ENCODE peak calls at places on chromosomes 7 and 10, in ten cellular contexts. B, E, P, Y, U, D, Q, K, F and T are unnamed samples.

GRCh38 chr10:125294109-125294508 is 133.7 kb upstream of the CTBP2 start:
- DNase-seq in D (no peak), B (no peak), K (no peak), E (no peak), U (no peak), Y (no peak), Q (no peak), P (no peak), F (no peak), T (no peak)

GRCh38 chr10:36301539-36301938 is 659.4 kb upstream of the FZD8 start:
- DNase-seq in Y (no peak), D (no peak), U (no peak), K (no peak), F (no peak), P (no peak), Q (no peak), B (no peak), E (no peak), T (no peak)

GRCh38 chr10:78543749-78544446 is 510.2 kb downstream of the RPS24 start:
- DNase-seq in D (peak), Y (no peak), U (no peak), P (no peak), E (peak), F (peak), K (peak), B (peak), Q (no peak), T (no peak)

GRCh38 chr10:22475857-22476600 is 130.7 kb downstream of the SPAG6 start:
- DNase-seq in F (peak), K (no peak), D (no peak), Q (peak), B (no peak), P (no peak), E (no peak), U (no peak), Y (no peak), T (no peak)

GRCh38 chr7:17027803-17028163 is 146.0 kb upstream of the AGR3 start:
- DNase-seq in K (no peak), P (no peak), U (no peak), Q (no peak), F (no peak), D (no peak), Y (no peak), B (no peak), E (no peak), T (no peak)

GRCh38 chr10:129078322-129078721 is 388.7 kb upstream of the MGMT start:
- DNase-seq in D (no peak), E (no peak), Q (no peak), F (no peak), P (no peak), K (peak), B (no peak), Y (no peak), U (no peak), T (no peak)

GRCh38 chr10:35563266-35563891 is 41.8 kb upstream of the GJD4 start:
- DNase-seq in E (peak), F (peak), Y (peak), B (peak), U (no peak), P (peak), Q (peak), K (peak), D (no peak), T (peak)

GRCh38 chr7:79425665-79426064 is 27.8 kb downstream of the MAGI2 start:
- DNase-seq in P (no peak), K (no peak), Y (no peak), U (no peak), D (no peak), B (no peak), E (no peak), Q (no peak), F (no peak), T (no peak)

GRCh38 chr7:156438011-156438410 is 202.6 kb upstream of the RNF32 start:
- DNase-seq in K (no peak), U (no peak), P (no peak), E (no peak), Q (no peak), F (no peak), D (no peak), B (no peak), Y (no peak), T (no peak)

GRCh38 chr7:16967174-16967868 is 85.5 kb upstream of the AGR3 start:
- DNase-seq in U (no peak), B (no peak), D (no peak), Y (no peak), E (peak), F (no peak), Q (no peak), K (no peak), P (no peak), T (no peak)

GRCh38 chr7:39650676-39651075 is 27.3 kb downstream of the RALA start:
- DNase-seq in Q (no peak), K (no peak), B (peak), D (no peak), P (no peak), F (no peak), U (no peak), Y (no peak), E (peak), T (no peak)

GRCh38 chr10:125003146-125003900 is 61.4 kb downstream of the ZRANB1 start:
- DNase-seq in Y (peak), U (no peak), P (no peak), K (no peak), F (no peak), D (peak), B (no peak), E (no peak), Q (no peak), T (no peak)

GRCh38 chr7:55572378-55573233 is at the start of gene VOPP1:
- DNase-seq in K (peak), P (peak), F (peak), B (peak), U (peak), E (peak), D (peak), Y (peak), Q (peak), T (peak)

GRCh38 chr10:103584216-103585010 is 90.9 kb downstream of the NEURL1 start:
- DNase-seq in U (peak), F (peak), K (no peak), B (no peak), E (peak), Y (peak), P (peak), Q (no peak), D (no peak), T (no peak)

GRCh38 chr10:100009283-100009792 is 409 bp downstream of the DNMBP start:
- DNase-seq in U (no peak), P (peak), Q (peak), Y (peak), K (peak), D (no peak), E (no peak), F (peak), B (no peak), T (peak)

GRCh38 chr10:130350996-130351395 is 214.8 kb downstream of the GLRX3 start:
- DNase-seq in Q (no peak), U (no peak), D (peak), B (no peak), K (no peak), Y (no peak), F (no peak), P (no peak), E (no peak), T (no peak)

GRCh38 chr7:5549096-5549896 is 125.7 kb upstream of the TNRC18 start:
- DNase-seq in P (peak), B (peak), Y (peak), D (no peak), Q (peak), F (peak), U (no peak), E (peak), K (peak), T (no peak)

GRCh38 chr10:93071674-93072224 is 1.9 kb upstream of the CYP26A1 start:
- DNase-seq in Q (peak), U (no peak), F (peak), K (no peak), Y (peak), B (no peak), D (peak), E (no peak), P (no peak), T (no peak)

GRCh38 chr7:7321681-7322080 is 139.3 kb downstream of the C1GALT1 start:
- DNase-seq in U (no peak), Q (peak), K (peak), F (peak), P (peak), Y (no peak), E (no peak), D (peak), B (no peak), T (peak)

GRCh38 chr10:15238553-15239335 is 70.3 kb upstream of the NMT2 start:
- DNase-seq in F (no peak), B (peak), P (no peak), D (no peak), Q (no peak), K (no peak), Y (no peak), E (peak), U (no peak), T (no peak)

GRCh38 chr7:75054744-75055527 is 18.7 kb downstream of the RCC1L start:
- DNase-seq in P (no peak), U (no peak), E (peak), Y (peak), D (no peak), Q (no peak), B (peak), K (peak), F (peak), T (no peak)

DNA sequence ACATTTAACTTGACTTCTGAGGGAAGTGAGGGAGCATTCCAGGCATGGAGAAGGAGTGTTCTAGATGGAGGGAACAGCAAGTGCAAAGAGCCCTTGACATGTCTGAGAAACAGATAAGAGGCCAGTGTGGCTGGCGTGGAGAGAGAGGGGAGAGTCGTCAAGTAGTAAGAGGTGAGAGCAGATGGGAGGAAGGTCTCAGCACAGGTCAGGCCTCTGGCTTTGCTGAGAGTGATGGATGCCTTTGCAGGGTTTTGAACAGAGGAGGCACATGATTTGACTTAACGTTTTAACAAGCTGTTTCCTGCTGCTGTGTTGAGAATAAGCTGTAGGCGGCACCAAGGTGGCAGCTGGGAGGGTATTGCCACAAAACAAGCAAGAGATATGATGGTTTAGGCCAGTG is 97.2 kb downstream of the KAT6B start:
- DNase-seq in D (no peak), P (no peak), B (no peak), Y (peak), Q (no peak), K (no peak), U (no peak), E (no peak), F (no peak), T (no peak)
- H3K27ac ChIP-seq in D (no peak), P (peak), B (no peak), Y (no peak), Q (peak), K (peak), U (no peak), E (peak), F (no peak), T (no peak)

DNA sequence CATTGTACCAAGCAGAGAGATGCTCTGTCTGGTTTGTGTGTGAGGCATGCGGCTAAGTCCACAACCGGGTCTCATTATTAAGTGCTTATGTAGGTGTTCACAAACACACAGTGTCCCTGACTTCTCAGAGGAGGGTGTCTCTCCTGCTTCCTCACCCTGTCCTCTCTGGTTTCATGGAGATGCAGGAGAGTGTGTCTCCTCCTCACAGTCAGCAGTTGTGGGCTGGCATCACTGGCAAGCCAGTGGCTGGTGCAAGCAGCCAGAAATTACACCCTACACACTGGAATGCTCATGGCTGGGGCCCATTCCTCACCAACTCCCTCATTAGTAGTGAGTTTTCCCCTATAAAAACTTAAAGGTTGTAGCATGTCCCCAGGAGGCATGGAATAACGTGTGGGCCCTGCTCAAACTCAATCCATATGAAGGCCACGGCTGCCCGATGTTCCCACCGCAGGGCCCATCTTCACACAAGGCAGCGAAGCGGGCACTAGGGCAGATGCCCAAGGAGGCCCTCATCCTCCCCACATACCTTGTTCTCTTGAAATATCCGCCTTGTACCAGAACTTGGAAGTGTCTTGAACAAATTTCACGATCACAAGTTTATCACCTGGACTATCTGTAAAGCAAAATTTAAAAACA is 280.1 kb downstream of the TNS3 start:
- DNase-seq in E (no peak), D (no peak), B (no peak), K (peak), F (no peak), P (no peak), Q (no peak), U (no peak), Y (no peak), T (no peak)
- H3K27ac ChIP-seq in E (no peak), D (no peak), B (no peak), K (no peak), F (no peak), P (no peak), Q (no peak), U (no peak), Y (no peak), T (no peak)

GRCh38 chr7:46512901-46513431 is 591.9 kb upstream of the IGFBP3 start:
- DNase-seq in K (peak), E (peak), F (no peak), Q (peak), Y (no peak), P (no peak), B (no peak), D (no peak), U (no peak), T (no peak)

GRCh38 chr7:46511442-46512215 is 590.6 kb upstream of the IGFBP3 start:
- DNase-seq in B (no peak), D (no peak), Y (no peak), E (no peak), P (no peak), Q (no peak), F (no peak), K (no peak), U (no peak), T (no peak)

GRCh38 chr7:46518713-46519112 is 597.6 kb upstream of the IGFBP3 start:
- DNase-seq in U (no peak), E (no peak), Q (no peak), Y (no peak), K (no peak), D (no peak), P (no peak), B (no peak), F (no peak), T (no peak)

DNA sequence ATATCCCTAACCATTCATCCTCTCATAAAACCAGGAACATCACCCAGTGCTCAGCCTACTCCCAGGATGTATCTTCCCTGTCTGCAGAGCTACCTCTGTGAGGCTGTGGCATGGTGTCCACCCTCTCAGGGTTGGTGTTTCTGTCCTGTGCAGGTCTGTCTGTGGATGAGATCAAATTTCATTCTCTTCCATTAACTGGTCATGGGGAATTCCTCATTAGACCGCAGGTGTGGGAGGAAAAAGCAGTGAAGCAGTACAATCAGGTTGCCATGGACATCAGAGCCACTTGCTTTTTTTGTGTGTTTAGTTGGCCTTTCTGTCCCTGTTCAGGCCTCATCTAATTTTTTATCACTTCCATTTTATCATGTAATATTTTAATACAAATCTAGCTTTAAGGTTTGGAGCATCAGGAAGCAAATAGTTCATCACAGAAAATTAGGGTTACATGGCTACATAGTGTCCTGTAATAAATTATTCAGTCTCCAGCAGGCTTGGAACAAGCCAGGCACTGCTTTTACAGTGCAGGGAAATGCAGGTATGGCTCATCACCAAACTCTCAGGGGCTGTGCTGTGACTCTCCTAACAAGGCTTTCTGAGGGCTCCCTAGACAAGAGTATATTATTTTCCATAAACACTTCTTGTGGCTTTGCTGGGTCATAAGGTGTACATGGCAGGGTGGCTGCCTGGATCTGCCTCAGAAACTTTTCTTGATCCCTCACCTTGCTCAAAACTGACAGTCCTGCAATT is 594.9 kb upstream of the IGFBP3 start:
- DNase-seq in Q (no peak), Y (no peak), B (no peak), F (no peak), K (no peak), P (no peak), E (no peak), U (no peak), D (no peak), T (no peak)
- H3K27ac ChIP-seq in Q (peak), Y (no peak), B (no peak), F (no peak), K (no peak), P (no peak), E (no peak), U (no peak), D (no peak), T (no peak)

DNA sequence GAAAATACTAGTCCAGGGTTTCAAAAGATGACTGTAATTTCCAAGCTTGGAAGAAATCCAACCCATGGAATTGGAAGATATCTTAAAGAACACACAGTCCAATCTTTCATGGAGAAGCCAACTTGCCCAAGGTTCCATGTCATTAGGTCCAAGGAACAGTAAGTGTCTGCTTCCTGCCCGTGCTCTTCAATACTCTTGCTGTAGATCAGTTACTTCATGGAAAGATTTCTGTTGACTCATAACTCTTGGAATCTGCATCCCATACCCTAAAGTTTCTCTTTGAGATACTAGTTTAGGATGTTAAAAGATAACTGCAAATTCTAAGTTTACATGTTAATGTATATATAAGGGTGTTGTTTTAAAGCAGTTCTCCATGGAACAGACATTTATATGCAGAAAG is 127.9 kb upstream of the SLC13A1 start:
- DNase-seq in D (no peak), P (no peak), Q (no peak), K (no peak), Y (no peak), F (peak), U (no peak), E (no peak), B (no peak), T (no peak)
- H3K27ac ChIP-seq in D (no peak), P (no peak), Q (no peak), K (no peak), Y (no peak), F (no peak), U (no peak), E (no peak), B (no peak), T (no peak)

GRCh38 chr10:75672272-75672671 is 240.8 kb downstream of the LRMDA start:
- DNase-seq in K (no peak), D (no peak), U (no peak), B (no peak), Y (no peak), Q (no peak), F (no peak), E (no peak), P (no peak), T (no peak)

GRCh38 chr10:75678527-75678926 is 247.1 kb downstream of the LRMDA start:
- DNase-seq in Q (no peak), U (no peak), F (no peak), K (no peak), B (no peak), E (no peak), D (no peak), P (no peak), Y (no peak), T (no peak)

DNA sequence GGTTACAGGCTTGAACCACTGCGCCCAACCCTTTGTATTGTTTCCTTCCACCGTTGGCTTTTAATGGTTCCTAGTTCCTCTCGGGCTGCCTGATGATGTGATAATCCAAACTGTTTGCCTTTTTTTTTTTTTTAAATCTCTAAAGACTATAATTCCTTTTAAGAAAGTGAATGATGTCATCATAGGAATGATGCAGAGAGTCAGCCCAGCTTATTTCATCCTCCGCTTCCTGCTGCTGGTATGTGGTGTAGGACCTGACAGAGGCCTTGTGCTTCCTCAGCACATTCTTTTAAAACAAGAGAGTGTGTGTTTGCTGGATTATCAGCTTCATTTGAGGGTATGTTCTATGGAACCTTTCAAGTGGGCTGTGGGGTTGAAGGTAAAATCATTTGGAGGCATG is 241.4 kb downstream of the LRMDA start:
- DNase-seq in U (no peak), D (no peak), F (peak), E (peak), B (no peak), Y (no peak), Q (no peak), K (no peak), P (no peak), T (no peak)
- H3K27ac ChIP-seq in U (no peak), D (no peak), F (no peak), E (no peak), B (no peak), Y (no peak), Q (no peak), K (no peak), P (no peak), T (no peak)

GRCh38 chr10:122018951-122019413 is 30.0 kb downstream of the TACC2 start:
- DNase-seq in Y (peak), Q (peak), U (no peak), B (no peak), E (no peak), F (peak), P (peak), D (no peak), K (peak), T (peak)
- H3K27ac ChIP-seq in Y (peak), Q (peak), U (no peak), B (no peak), E (no peak), F (no peak), P (peak), D (peak), K (peak), T (no peak)

GRCh38 chr7:76057103-76057812 is 9.4 kb downstream of the MDH2 start:
- DNase-seq in E (no peak), P (no peak), D (no peak), U (no peak), B (no peak), F (no peak), Y (no peak), Q (no peak), K (no peak), T (peak)
- H3K27ac ChIP-seq in E (no peak), P (no peak), D (no peak), U (no peak), B (no peak), F (no peak), Y (no peak), Q (no peak), K (no peak), T (peak)